ENCODE peak calls at places on chromosomes 11 and 22, in five cellular contexts. C is activated T-cell treated with anti-CD3 and anti-CD28 coated beads, Interleukin-2, amount 50 U/mL, for 24 hours; H is head of caudate nucleus; V is Kasumi-1; F is right atrium auricular region. X is an unnamed sample.

GRCh38 chr11:118010738-118011461 is 24.7 kb downstream of the IL10RA start:
- DNase-seq in C (no peak), H (peak), V (peak), F (peak), X (peak)

GRCh38 chr11:70528794-70529580 is 130.7 kb downstream of the CTTN start:
- DNase-seq in C (no peak), H (no peak), V (no peak), F (no peak), X (no peak)

GRCh38 chr22:38832005-38832978 is 11.5 kb downstream of the NPTXR start:
- DNase-seq in C (no peak), H (peak), V (no peak), F (no peak), X (no peak)

GRCh38 chr22:21087119-21087518 is 41.4 kb downstream of the LRRC74B start:
- DNase-seq in C (no peak), H (no peak), V (no peak), F (peak), X (no peak)

GRCh38 chr11:87030458-87031054 is 7.2 kb upstream of the TMEM135 start:
- DNase-seq in C (no peak), H (no peak), V (no peak), F (no peak), X (no peak)

GRCh38 chr11:122709042-122709760 is 53.7 kb downstream of the UBASH3B start:
- DNase-seq in C (no peak), H (no peak), V (no peak), F (no peak), X (no peak)

GRCh38 chr11:59548309-59548656 is 36.9 kb downstream of the OR4D9 start:
- DNase-seq in C (no peak), H (no peak), V (no peak), F (no peak), X (no peak)

GRCh38 chr11:122656073-122656630 is 630 bp downstream of the UBASH3B start:
- DNase-seq in C (peak), H (peak), V (no peak), F (no peak), X (no peak)

GRCh38 chr11:85886089-85887056 is 31.2 kb downstream of the CCDC83 start:
- DNase-seq in C (no peak), H (no peak), V (no peak), F (no peak), X (no peak)

GRCh38 chr11:15969281-15969680 is 387.1 kb downstream of the SOX6 start:
- DNase-seq in C (no peak), H (peak), V (no peak), F (peak), X (peak)

GRCh38 chr11:35017528-35018342 is 101.3 kb downstream of the PDHX start:
- DNase-seq in C (no peak), H (no peak), V (no peak), F (no peak), X (no peak)

GRCh38 chr11:11463397-11463796 is 110.3 kb upstream of the CSNK2A3 start:
- DNase-seq in C (no peak), H (no peak), V (no peak), F (no peak), X (no peak)

GRCh38 chr22:49295851-49296560 is 531.7 kb downstream of the BRD1 start:
- DNase-seq in C (peak), H (no peak), V (no peak), F (peak), X (no peak)

GRCh38 chr11:13228569-13228968 is 49.0 kb upstream of the BMAL1 start:
- DNase-seq in C (no peak), H (no peak), V (no peak), F (no peak), X (no peak)

GRCh38 chr22:26406118-26406517 is 22.9 kb upstream of the ASPHD2 start:
- DNase-seq in C (no peak), H (no peak), V (no peak), F (no peak), X (no peak)

GRCh38 chr22:19916941-19917340 is 24.6 kb upstream of the COMT start:
- DNase-seq in C (no peak), H (no peak), V (no peak), F (no peak), X (no peak)

GRCh38 chr22:39994566-39995345 is at the start of gene FAM83F:
- DNase-seq in C (peak), H (no peak), V (no peak), F (no peak), X (no peak)

GRCh38 chr11:5291207-5291838 is 10.4 kb downstream of the OR51B4 start:
- DNase-seq in C (no peak), H (no peak), V (no peak), F (no peak), X (peak)

GRCh38 chr11:2426826-2427521 is 17.3 kb downstream of the TRPM5 start:
- DNase-seq in C (no peak), H (no peak), V (no peak), F (no peak), X (no peak)

GRCh38 chr11:112794321-112794720 is 166.9 kb upstream of the NCAM1 start:
- DNase-seq in C (no peak), H (no peak), V (no peak), F (no peak), X (no peak)